ENCODE peak calls at places on chromosomes 7 and 10, in ten cellular contexts. Y is CD8-positive, alpha-beta T cell; N is heart right ventricle; Q is psoas muscle; I is fibroblast of lung; Z is transverse colon; J is SK-N-SH; B is GM23338; W is right lobe of liver; M is neural progenitor cell. S is an unnamed sample.

GRCh38 chr7:74290999-74291441 is 1.8 kb downstream of the CLIP2 start:
- DNase-seq in Y (no peak), N (no peak), Q (no peak), I (no peak), Z (peak), J (no peak), B (peak), W (no peak), M (no peak), S (no peak)

GRCh38 chr7:102204212-102204611 is 82.5 kb upstream of the SH2B2 start:
- DNase-seq in Y (no peak), N (no peak), Q (no peak), I (no peak), Z (no peak), J (no peak), B (no peak), W (no peak), M (no peak), S (no peak)

GRCh38 chr7:88357295-88357694 is 50.6 kb upstream of the STEAP4 start:
- DNase-seq in Y (no peak), N (peak), Q (peak), I (peak), Z (no peak), J (no peak), B (peak), W (peak), M (no peak), S (no peak)

GRCh38 chr7:151452680-151453325 is 12.9 kb upstream of the CRYGN start:
- DNase-seq in Y (no peak), N (no peak), Q (no peak), I (no peak), Z (peak), J (no peak), B (no peak), W (no peak), M (no peak), S (no peak)

GRCh38 chr7:23018747-23019146 is 4.8 kb upstream of the HYCC1 start:
- DNase-seq in Y (no peak), N (no peak), Q (no peak), I (no peak), Z (no peak), J (no peak), B (peak), W (no peak), M (peak), S (no peak)

GRCh38 chr7:94374231-94374630 is 20.5 kb upstream of the COL1A2 start:
- DNase-seq in Y (no peak), N (peak), Q (peak), I (peak), Z (peak), J (no peak), B (peak), W (no peak), M (peak), S (no peak)

GRCh38 chr7:47757946-47758371 is 176.0 kb upstream of the TNS3 start:
- DNase-seq in Y (no peak), N (no peak), Q (peak), I (peak), Z (peak), J (no peak), B (no peak), W (peak), M (no peak), S (no peak)

GRCh38 chr10:121532465-121532864 is 65.8 kb downstream of the FGFR2 start:
- DNase-seq in Y (no peak), N (no peak), Q (no peak), I (no peak), Z (no peak), J (no peak), B (no peak), W (no peak), M (peak), S (no peak)

GRCh38 chr10:25294032-25294926 is 119.5 kb downstream of the GPR158 start:
- DNase-seq in Y (no peak), N (no peak), Q (no peak), I (no peak), Z (no peak), J (no peak), B (no peak), W (no peak), M (no peak), S (no peak)

GRCh38 chr10:79045566-79046175 is 23.1 kb upstream of the ZMIZ1 start:
- DNase-seq in Y (no peak), N (no peak), Q (peak), I (no peak), Z (no peak), J (no peak), B (no peak), W (peak), M (no peak), S (no peak)

GRCh38 chr10:94626476-94626875 is 57.1 kb upstream of the CYP2C18 start:
- DNase-seq in Y (no peak), N (no peak), Q (no peak), I (peak), Z (no peak), J (no peak), B (no peak), W (no peak), M (no peak), S (no peak)

GRCh38 chr10:94631077-94631476 is 52.5 kb upstream of the CYP2C18 start:
- DNase-seq in Y (no peak), N (no peak), Q (no peak), I (no peak), Z (no peak), J (no peak), B (no peak), W (no peak), M (no peak), S (no peak)

GRCh38 chr10:94632954-94633353 is 50.6 kb upstream of the CYP2C18 start:
- DNase-seq in Y (no peak), N (no peak), Q (no peak), I (no peak), Z (no peak), J (no peak), B (no peak), W (no peak), M (no peak), S (no peak)

GRCh38 chr10:94627511-94627910 is 56.0 kb upstream of the CYP2C18 start:
- DNase-seq in Y (no peak), N (no peak), Q (no peak), I (no peak), Z (no peak), J (no peak), B (no peak), W (no peak), M (no peak), S (no peak)

DNA sequence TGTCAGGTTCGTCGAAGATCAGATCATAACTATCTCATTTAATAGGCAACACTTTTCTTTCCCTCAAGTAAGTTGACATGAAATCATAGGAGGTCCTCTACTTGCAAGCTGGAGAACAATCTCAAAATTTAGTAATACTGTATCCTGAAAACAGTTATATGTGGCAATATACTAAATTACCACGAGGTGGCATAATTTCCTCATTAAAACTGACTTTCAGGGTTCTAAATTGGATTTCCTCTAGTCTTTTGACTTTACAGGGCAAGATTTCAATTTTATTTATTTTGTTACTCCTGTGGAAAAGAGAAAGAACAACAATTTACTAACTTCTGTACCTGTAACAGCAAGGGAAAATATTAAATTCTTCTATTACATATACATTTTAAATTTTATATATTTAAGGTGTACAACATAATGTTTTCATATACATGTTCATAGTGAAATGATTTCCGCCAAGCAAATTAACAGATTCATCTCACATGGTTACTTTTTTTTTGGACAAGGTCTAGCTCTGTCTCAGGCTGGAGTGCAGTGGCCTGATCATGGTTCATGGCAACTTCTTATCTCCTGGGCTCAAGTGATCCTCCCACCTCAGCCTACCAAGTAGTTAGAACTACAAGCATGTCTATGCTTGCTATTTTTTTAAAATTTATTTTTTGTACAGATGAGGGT is 53.4 kb upstream of the CYP2C18 start:
- DNase-seq in Y (no peak), N (no peak), Q (no peak), I (peak), Z (no peak), J (peak), B (peak), W (no peak), M (peak), S (no peak)
- TF ChIP-seq CTCF in Y (peak), N (peak), Q (peak), I (peak), Z (peak), J (peak), B (peak), W (peak), M (peak), S (peak)

GRCh38 chr10:62377026-62377415 is 2.9 kb downstream of the ZNF365 start:
- DNase-seq in Y (no peak), N (no peak), Q (no peak), I (no peak), Z (no peak), J (no peak), B (no peak), W (no peak), M (no peak), S (no peak)
- H3K27ac ChIP-seq in Y (no peak), N (no peak), Q (no peak), I (no peak), Z (no peak), J (no peak), B (no peak), W (no peak), M (no peak), S (no peak)

GRCh38 chr10:124798364-124798763 is 3.3 kb upstream of the ABRAXAS2 start:
- DNase-seq in Y (no peak), N (no peak), Q (no peak), I (no peak), Z (no peak), J (no peak), B (no peak), W (no peak), M (no peak), S (no peak)

GRCh38 chr10:124791378-124792348 is at the start of gene EEF1AKMT2:
- DNase-seq in Y (peak), N (peak), Q (peak), I (peak), Z (peak), J (peak), B (peak), W (peak), M (peak), S (peak)

GRCh38 chr10:124798781-124799180 is 2.8 kb upstream of the ABRAXAS2 start:
- DNase-seq in Y (no peak), N (no peak), Q (no peak), I (no peak), Z (no peak), J (no peak), B (no peak), W (no peak), M (no peak), S (no peak)

GRCh38 chr10:124792998-124793352 is 1.3 kb upstream of the EEF1AKMT2 start:
- DNase-seq in Y (no peak), N (no peak), Q (no peak), I (no peak), Z (no peak), J (no peak), B (no peak), W (no peak), M (no peak), S (no peak)
- H3K4me3 ChIP-seq in Y (no peak), N (peak), Q (peak), I (no peak), Z (no peak), J (no peak), B (peak), W (peak), M (no peak), S (peak)

GRCh38 chr10:22244001-22244400 is 26.2 kb upstream of the EBLN1 start:
- DNase-seq in Y (no peak), N (no peak), Q (no peak), I (no peak), Z (no peak), J (no peak), B (peak), W (no peak), M (no peak), S (no peak)
- TF ChIP-seq CTCF in Y (no peak), N (no peak), Q (no peak), I (no peak), Z (no peak), J (peak), B (peak), W (no peak), M (peak), S (no peak)

DNA sequence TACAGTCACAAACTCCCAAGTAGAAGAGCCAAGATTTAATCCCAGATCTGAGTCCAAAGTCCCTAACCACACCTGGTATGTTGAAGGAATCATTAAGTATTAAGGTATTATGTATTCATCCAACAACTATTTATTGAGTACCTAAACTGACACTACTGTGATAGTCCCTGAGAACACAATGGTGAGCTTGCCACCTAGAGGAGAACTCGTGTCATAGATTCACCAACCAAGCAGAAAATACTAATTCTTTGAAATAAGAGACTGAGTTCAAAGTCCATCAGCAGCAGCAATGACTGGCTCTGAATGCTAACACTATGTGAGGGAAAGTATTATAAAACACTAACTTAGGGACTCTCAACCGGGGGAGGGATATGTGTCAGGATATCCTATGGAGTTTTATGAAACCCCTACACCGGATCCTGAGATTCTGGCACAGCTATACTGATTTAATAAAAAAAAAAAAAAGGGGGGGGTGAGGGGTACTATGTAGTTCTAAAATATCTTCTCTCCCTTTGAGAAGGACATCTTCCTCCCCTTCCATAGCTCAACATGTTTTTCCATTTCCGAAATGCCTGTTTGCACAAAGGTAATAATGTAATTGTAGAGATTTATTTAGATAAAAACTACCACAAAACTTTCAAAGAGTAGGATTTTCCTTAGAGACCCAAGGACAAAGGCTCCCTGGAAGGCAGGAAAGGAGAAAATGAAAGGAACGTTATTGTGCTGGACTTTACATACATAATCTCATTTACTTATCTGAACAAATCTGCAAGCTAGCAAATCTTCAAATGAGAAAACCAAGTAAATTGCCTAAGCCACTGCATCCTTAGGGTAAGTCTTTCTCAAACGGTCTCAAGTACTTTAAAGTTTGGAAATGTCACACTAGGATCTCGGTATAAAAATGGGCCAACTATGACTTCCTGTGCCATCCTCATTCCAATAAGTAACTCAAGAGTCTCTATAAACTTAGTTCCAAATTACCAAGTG is 1.5 kb downstream of the NCOA4 start:
- DNase-seq in Y (peak), N (peak), Q (no peak), I (peak), Z (peak), J (peak), B (peak), W (peak), M (peak), S (no peak)
- H3K27ac ChIP-seq in Y (peak), N (peak), Q (peak), I (peak), Z (peak), J (peak), B (no peak), W (peak), M (no peak), S (peak)

DNA sequence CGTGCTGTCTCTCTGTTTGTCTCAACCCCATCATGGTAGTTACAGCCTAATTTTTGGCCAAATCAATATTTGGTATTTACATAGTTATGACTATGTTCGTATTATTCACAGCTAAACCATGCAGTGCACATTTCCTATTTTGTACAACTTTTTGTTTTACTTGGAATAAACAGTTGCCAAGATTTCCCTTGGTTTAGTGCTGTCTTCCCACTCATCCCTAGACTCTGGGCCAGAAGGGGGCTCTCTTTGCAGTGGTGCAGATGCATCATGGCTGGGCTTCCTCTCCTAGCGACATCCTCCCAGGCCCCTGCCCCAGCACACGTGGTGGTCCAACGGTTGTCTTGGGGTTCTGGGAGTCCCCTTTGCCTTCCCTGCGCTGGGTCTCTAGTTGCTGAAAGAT is 151.6 kb downstream of the PTPN20 start:
- DNase-seq in Y (no peak), N (no peak), Q (no peak), I (peak), Z (no peak), J (no peak), B (peak), W (no peak), M (peak), S (no peak)
- H3K4me3 ChIP-seq in Y (no peak), N (no peak), Q (no peak), I (no peak), Z (no peak), J (no peak), B (no peak), W (no peak), M (no peak), S (no peak)

GRCh38 chr10:112510384-112510783 is 63.4 kb downstream of the VTI1A start:
- DNase-seq in Y (no peak), N (no peak), Q (no peak), I (no peak), Z (no peak), J (no peak), B (no peak), W (no peak), M (no peak), S (no peak)

GRCh38 chr10:112515126-112515525 is 68.1 kb downstream of the VTI1A start:
- DNase-seq in Y (no peak), N (no peak), Q (no peak), I (no peak), Z (no peak), J (no peak), B (no peak), W (no peak), M (no peak), S (no peak)

GRCh38 chr10:112515852-112516251 is 68.8 kb downstream of the VTI1A start:
- DNase-seq in Y (no peak), N (no peak), Q (no peak), I (no peak), Z (no peak), J (no peak), B (no peak), W (no peak), M (no peak), S (no peak)

GRCh38 chr10:112509558-112510299 is 62.7 kb downstream of the VTI1A start:
- DNase-seq in Y (no peak), N (no peak), Q (no peak), I (no peak), Z (no peak), J (no peak), B (no peak), W (no peak), M (no peak), S (no peak)

DNA sequence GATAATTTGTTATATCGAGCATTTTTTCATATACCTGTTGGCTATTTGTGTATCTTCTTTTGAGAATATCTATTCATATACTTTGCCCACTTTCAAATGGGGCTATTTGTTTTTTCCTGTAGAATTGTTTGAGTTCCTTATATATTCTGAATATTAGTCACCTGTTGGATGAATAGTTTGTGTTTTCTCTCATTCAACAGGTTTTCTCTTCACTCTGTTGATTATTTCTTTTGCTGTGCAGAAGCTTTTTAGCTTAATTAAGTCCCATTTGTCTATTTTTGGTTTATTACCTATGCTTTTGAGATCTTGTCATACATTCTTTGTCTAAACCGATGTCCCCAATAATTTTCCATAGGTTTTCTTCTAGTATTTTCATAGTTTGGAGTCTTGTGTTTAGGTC is 65.3 kb downstream of the VTI1A start:
- DNase-seq in Y (no peak), N (no peak), Q (no peak), I (no peak), Z (no peak), J (no peak), B (no peak), W (no peak), M (no peak), S (no peak)
- TF ChIP-seq CTCF in Y (no peak), N (no peak), Q (no peak), I (no peak), Z (no peak), J (no peak), B (no peak), W (no peak), M (no peak), S (no peak)

DNA sequence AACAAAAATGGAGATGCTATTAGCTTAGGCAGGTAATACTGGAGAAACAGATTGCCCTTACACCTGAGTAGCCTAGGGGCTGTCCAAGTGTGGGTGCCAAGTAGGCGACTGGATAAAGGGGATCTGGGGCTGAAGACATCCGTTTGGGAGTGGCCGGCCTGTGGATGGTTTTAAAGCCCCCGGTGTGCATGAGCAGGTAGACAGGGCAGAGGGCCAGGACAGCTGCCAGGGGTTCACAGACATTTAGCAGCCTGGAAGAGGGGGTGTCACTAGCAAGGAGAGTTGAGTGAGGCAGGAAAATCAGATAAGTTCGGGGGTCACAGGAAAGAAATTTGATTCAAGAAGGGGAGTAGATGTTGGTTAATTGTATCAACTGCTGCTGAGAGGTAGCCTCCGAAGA is 1.5 kb upstream of the OPALIN start:
- DNase-seq in Y (no peak), N (no peak), Q (no peak), I (no peak), Z (no peak), J (no peak), B (no peak), W (no peak), M (no peak), S (no peak)
- H3K27ac ChIP-seq in Y (no peak), N (no peak), Q (no peak), I (no peak), Z (no peak), J (no peak), B (no peak), W (no peak), M (no peak), S (no peak)